ENCODE peak calls at places on chromosomes 3 and 15, in eight cellular contexts. One of them, this sample, is unnamed.

GRCh38 chr3:47108546-47108945 is 55.4 kb downstream of the SETD2 start:
- DNase-seq in EL: peak
- DNase-seq in breast epithelium: no peak
- DNase-seq in nephron progenitor cell: no peak
- DNase-seq in activated CD4-positive, alpha-beta T cell treated with anti-CD3 and anti-CD28 coated beads, Interleukin-2, amount 50 U/mL, for 24 hours: no peak
- DNase-seq in upper lobe of right lung: no peak
- DNase-seq in H54: no peak
- DNase-seq in BE2C: no peak
- DNase-seq in this sample: no peak

GRCh38 chr3:165254812-165255211 is 58.6 kb upstream of the SLITRK3 start:
- DNase-seq in BE2C: peak
- DNase-seq in upper lobe of right lung: no peak
- DNase-seq in EL: no peak
- DNase-seq in activated CD4-positive, alpha-beta T cell treated with anti-CD3 and anti-CD28 coated beads, Interleukin-2, amount 50 U/mL, for 24 hours: no peak
- DNase-seq in H54: peak
- DNase-seq in nephron progenitor cell: no peak
- DNase-seq in breast epithelium: no peak
- DNase-seq in this sample: no peak

GRCh38 chr3:18988619-18989229 is 159.6 kb upstream of the KCNH8 start:
- DNase-seq in upper lobe of right lung: no peak
- DNase-seq in breast epithelium: no peak
- DNase-seq in EL: no peak
- DNase-seq in nephron progenitor cell: no peak
- DNase-seq in activated CD4-positive, alpha-beta T cell treated with anti-CD3 and anti-CD28 coated beads, Interleukin-2, amount 50 U/mL, for 24 hours: no peak
- DNase-seq in H54: no peak
- DNase-seq in BE2C: no peak
- DNase-seq in this sample: peak

GRCh38 chr3:46478341-46478740 is 13.6 kb upstream of the LTF start:
- DNase-seq in BE2C: no peak
- DNase-seq in activated CD4-positive, alpha-beta T cell treated with anti-CD3 and anti-CD28 coated beads, Interleukin-2, amount 50 U/mL, for 24 hours: no peak
- DNase-seq in EL: no peak
- DNase-seq in nephron progenitor cell: no peak
- DNase-seq in breast epithelium: no peak
- DNase-seq in upper lobe of right lung: no peak
- DNase-seq in H54: no peak
- DNase-seq in this sample: no peak

GRCh38 chr3:30453364-30454039 is 152.9 kb upstream of the TGFBR2 start:
- DNase-seq in upper lobe of right lung: no peak
- DNase-seq in H54: no peak
- DNase-seq in breast epithelium: no peak
- DNase-seq in EL: no peak
- DNase-seq in BE2C: peak
- DNase-seq in activated CD4-positive, alpha-beta T cell treated with anti-CD3 and anti-CD28 coated beads, Interleukin-2, amount 50 U/mL, for 24 hours: no peak
- DNase-seq in nephron progenitor cell: no peak
- DNase-seq in this sample: no peak

GRCh38 chr3:31103623-31104180 is 209.2 kb upstream of the GADL1 start:
- DNase-seq in BE2C: no peak
- DNase-seq in EL: peak
- DNase-seq in breast epithelium: no peak
- DNase-seq in activated CD4-positive, alpha-beta T cell treated with anti-CD3 and anti-CD28 coated beads, Interleukin-2, amount 50 U/mL, for 24 hours: no peak
- DNase-seq in nephron progenitor cell: no peak
- DNase-seq in H54: no peak
- DNase-seq in upper lobe of right lung: no peak
- DNase-seq in this sample: no peak

GRCh38 chr15:68589783-68590710 is 11.3 kb downstream of the CORO2B start:
- DNase-seq in BE2C: no peak
- DNase-seq in H54: no peak
- DNase-seq in activated CD4-positive, alpha-beta T cell treated with anti-CD3 and anti-CD28 coated beads, Interleukin-2, amount 50 U/mL, for 24 hours: no peak
- DNase-seq in upper lobe of right lung: no peak
- DNase-seq in EL: no peak
- DNase-seq in breast epithelium: no peak
- DNase-seq in nephron progenitor cell: no peak
- DNase-seq in this sample: no peak

GRCh38 chr15:78422571-78423340 is 15.3 kb upstream of the IREB2 start:
- DNase-seq in H54: peak
- DNase-seq in EL: peak
- DNase-seq in BE2C: peak
- DNase-seq in upper lobe of right lung: peak
- DNase-seq in activated CD4-positive, alpha-beta T cell treated with anti-CD3 and anti-CD28 coated beads, Interleukin-2, amount 50 U/mL, for 24 hours: peak
- DNase-seq in breast epithelium: peak
- DNase-seq in nephron progenitor cell: peak
- DNase-seq in this sample: no peak

GRCh38 chr3:63662500-63662899 is 10.0 kb downstream of the SNTN start:
- DNase-seq in breast epithelium: no peak
- DNase-seq in BE2C: no peak
- DNase-seq in nephron progenitor cell: no peak
- DNase-seq in activated CD4-positive, alpha-beta T cell treated with anti-CD3 and anti-CD28 coated beads, Interleukin-2, amount 50 U/mL, for 24 hours: no peak
- DNase-seq in EL: peak
- DNase-seq in H54: no peak
- DNase-seq in upper lobe of right lung: no peak
- DNase-seq in this sample: no peak

This sample was measured in NCI-H1930.